ENCODE peak calls at places on chromosome 4, in six cellular contexts. L is stomach, T is right lobe of liver, U is HAP-1, H is Daoy, D is iris pigment epithelial cell. B is an unnamed sample.

GRCh38 chr4:22427676-22428075 is 88.2 kb downstream of the ADGRA3 start:
- DNase-seq in U (no peak), L (no peak), T (no peak), H (no peak), D (no peak), B (peak)

GRCh38 chr4:5619913-5620625 is 88.3 kb downstream of the EVC2 start:
- DNase-seq in U (no peak), T (no peak), H (peak), D (peak), L (no peak), B (no peak)

GRCh38 chr4:80705311-80705710 is 325.2 kb upstream of the BMP3 start:
- DNase-seq in D (no peak), L (no peak), U (no peak), T (no peak), H (no peak), B (no peak)

GRCh38 chr4:157898836-157899605 is 273.8 kb downstream of the GASK1B start:
- DNase-seq in T (no peak), D (no peak), L (no peak), U (peak), H (peak), B (no peak)

GRCh38 chr4:105758958-105759357 is 50.4 kb downstream of the GSTCD start:
- DNase-seq in L (no peak), H (no peak), D (peak), U (no peak), T (no peak), B (no peak)

GRCh38 chr4:38076153-38076669 is 116.0 kb downstream of the PTTG2 start:
- DNase-seq in T (no peak), U (no peak), L (no peak), D (no peak), H (no peak), B (no peak)

GRCh38 chr4:4580494-4580893 is 38.6 kb upstream of the STX18 start:
- DNase-seq in L (no peak), D (no peak), T (no peak), U (no peak), H (no peak), B (no peak)

GRCh38 chr4:186887211-186887785 is 163.6 kb upstream of the FAT1 start:
- DNase-seq in H (no peak), D (peak), L (no peak), T (no peak), U (peak), B (no peak)

GRCh38 chr4:124711469-124712416 is 789 bp downstream of the ANKRD50 start:
- DNase-seq in D (peak), U (peak), H (peak), T (peak), L (peak), B (peak)

GRCh38 chr4:121950680-121951569 is 935 bp downstream of the TRPC3 start:
- DNase-seq in T (peak), D (no peak), U (no peak), L (peak), H (peak), B (peak)

GRCh38 chr4:78513411-78513975 is 38.1 kb upstream of the ANXA3 start:
- DNase-seq in H (no peak), D (no peak), L (no peak), U (no peak), T (no peak), B (no peak)

GRCh38 chr4:176034498-176034897 is 31.1 kb upstream of the WDR17 start:
- DNase-seq in L (no peak), D (peak), U (peak), T (no peak), H (peak), B (peak)

GRCh38 chr4:81485310-81485980 is 13.7 kb upstream of the RASGEF1B start:
- DNase-seq in D (no peak), T (no peak), U (no peak), L (no peak), H (no peak), B (no peak)

GRCh38 chr4:105837037-105837436 is 58.2 kb upstream of the NPNT start:
- DNase-seq in H (no peak), T (no peak), U (no peak), L (no peak), D (no peak), B (no peak)

GRCh38 chr4:163495900-163496299 is 1.4 kb downstream of the TMA16 start:
- DNase-seq in U (no peak), D (no peak), T (no peak), H (no peak), L (no peak), B (no peak)

GRCh38 chr4:114217150-114217817 is 237.8 kb upstream of the ARSJ start:
- DNase-seq in H (no peak), T (no peak), D (no peak), U (no peak), L (no peak), B (peak)

GRCh38 chr4:76758996-76759395 is 138.9 kb downstream of the SOWAHB start:
- DNase-seq in D (no peak), T (no peak), H (no peak), L (no peak), U (no peak), B (no peak)

GRCh38 chr4:71126719-71127118 is 133.3 kb downstream of the DCK start:
- DNase-seq in H (peak), T (no peak), U (no peak), D (peak), L (no peak), B (no peak)

B was measured in body of pancreas.